ENCODE peak calls at places on chromosomes 2 and 18, in seven cellular contexts. F, K, N, I, V, Y and L are unnamed samples.
A peak's percentile ranks its signal among the peaks of the same experiment; 100 is the strongest.

GRCh38 chr2:145800201-145801091 is 1280.5 kb upstream of the ZEB2 start:
- DNase-seq in F (peak; percentile 5), K (peak; percentile 68), N (no peak), I (no peak), V (no peak), Y (no peak), L (no peak)

GRCh38 chr18:49226935-49227334 is 233.5 kb downstream of the DYM start:
- DNase-seq in F (no peak), K (no peak), N (no peak), I (no peak), V (no peak), Y (no peak), L (no peak)

GRCh38 chr2:19098467-19099160 is 259.8 kb downstream of the OSR1 start:
- DNase-seq in F (peak; percentile 32), K (no peak), N (no peak), I (no peak), V (no peak), Y (no peak), L (no peak)

GRCh38 chr2:239375278-239376061 is 25.4 kb downstream of the HDAC4 start:
- DNase-seq in F (no peak), K (no peak), N (no peak), I (no peak), V (no peak), Y (no peak), L (no peak)

GRCh38 chr2:8575011-8575750 is 106.7 kb upstream of the ID2 start:
- DNase-seq in F (peak; percentile 9), K (no peak), N (no peak), I (no peak), V (peak; percentile 81), Y (peak; percentile 36), L (no peak)

GRCh38 chr2:127675335-127676261 is at the start of gene LIMS2:
- DNase-seq in F (peak; percentile 84), K (peak; percentile 33), N (no peak), I (no peak), V (peak; percentile 47), Y (no peak), L (no peak)

GRCh38 chr2:63587814-63588384 is 378 bp downstream of the WDPCP start:
- DNase-seq in F (peak; percentile 33), K (no peak), N (no peak), I (no peak), V (no peak), Y (no peak), L (no peak)

GRCh38 chr18:76823166-76823539 is 796 bp downstream of the ZNF236 start:
- DNase-seq in F (no peak), K (no peak), N (no peak), I (no peak), V (no peak), Y (no peak), L (no peak)

GRCh38 chr2:115560671-115561070 is 1118.2 kb downstream of the DPP10 start:
- DNase-seq in F (no peak), K (no peak), N (no peak), I (no peak), V (no peak), Y (no peak), L (no peak)

GRCh38 chr2:165902929-165903328 is 50.6 kb downstream of the TTC21B start:
- DNase-seq in F (peak; percentile 47), K (no peak), N (no peak), I (peak; percentile 17), V (no peak), Y (no peak), L (no peak)

GRCh38 chr2:26861610-26862224 is 13.8 kb downstream of the DPYSL5 start:
- DNase-seq in F (no peak), K (no peak), N (no peak), I (no peak), V (no peak), Y (no peak), L (no peak)

GRCh38 chr18:44497757-44498490 is 182.8 kb upstream of the SETBP1 start:
- DNase-seq in F (no peak), K (no peak), N (no peak), I (no peak), V (no peak), Y (no peak), L (no peak)

GRCh38 chr18:13914756-13915155 is 580 bp downstream of the MC2R start:
- DNase-seq in F (no peak), K (no peak), N (no peak), I (no peak), V (no peak), Y (no peak), L (no peak)

GRCh38 chr2:226638576-226638975 is 161.0 kb downstream of the IRS1 start:
- DNase-seq in F (peak; percentile 48), K (no peak), N (no peak), I (no peak), V (no peak), Y (no peak), L (no peak)

GRCh38 chr2:17558878-17559277 is 18.4 kb downstream of the VSNL1 start:
- DNase-seq in F (no peak), K (no peak), N (no peak), I (no peak), V (no peak), Y (no peak), L (no peak)

GRCh38 chr2:105494683-105495425 is 96.0 kb upstream of the FHL2 start:
- DNase-seq in F (no peak), K (no peak), N (no peak), I (no peak), V (no peak), Y (no peak), L (no peak)

GRCh38 chr18:4640349-4641012 is 185.4 kb upstream of the DLGAP1 start:
- DNase-seq in F (no peak), K (no peak), N (no peak), I (no peak), V (no peak), Y (no peak), L (no peak)

GRCh38 chr18:68454511-68455228 is 260.2 kb downstream of the TMX3 start:
- DNase-seq in F (peak; percentile 87), K (no peak), N (no peak), I (no peak), V (no peak), Y (no peak), L (no peak)

GRCh38 chr2:29108225-29108624 is 7.0 kb upstream of the CLIP4 start:
- DNase-seq in F (peak; percentile 95), K (no peak), N (no peak), I (no peak), V (no peak), Y (no peak), L (no peak)

GRCh38 chr2:170744248-170745002 is 25.8 kb upstream of the ERICH2 start:
- DNase-seq in F (no peak), K (no peak), N (no peak), I (no peak), V (no peak), Y (no peak), L (no peak)

GRCh38 chr2:45353879-45354278 is 257.2 kb downstream of the SRBD1 start:
- DNase-seq in F (peak; percentile 99), K (no peak), N (peak; percentile 89), I (no peak), V (no peak), Y (no peak), L (no peak)

GRCh38 chr2:173997779-173998178 is 32.6 kb upstream of the SP3 start:
- DNase-seq in F (no peak), K (no peak), N (no peak), I (no peak), V (no peak), Y (no peak), L (no peak)

GRCh38 chr2:204665244-204665643 is 120.0 kb downstream of the PARD3B start:
- DNase-seq in F (peak; percentile 91), K (no peak), N (no peak), I (no peak), V (no peak), Y (no peak), L (no peak)

GRCh38 chr2:62547849-62548248 is 41.9 kb upstream of the TMEM17 start:
- DNase-seq in F (no peak), K (no peak), N (no peak), I (no peak), V (no peak), Y (no peak), L (no peak)

GRCh38 chr2:11121099-11121822 is 34.0 kb upstream of the SLC66A3 start:
- DNase-seq in F (peak; percentile 64), K (no peak), N (no peak), I (no peak), V (no peak), Y (no peak), L (no peak)

GRCh38 chr2:1650474-1650872 is 93.8 kb downstream of the PXDN start:
- DNase-seq in F (no peak), K (no peak), N (no peak), I (no peak), V (no peak), Y (no peak), L (no peak)

GRCh38 chr2:19051238-19051831 is 307.1 kb downstream of the OSR1 start:
- DNase-seq in F (no peak), K (no peak), N (no peak), I (no peak), V (no peak), Y (no peak), L (no peak)

GRCh38 chr2:64204006-64204632 is 59.9 kb upstream of the PELI1 start:
- DNase-seq in F (peak; percentile 57), K (no peak), N (peak; percentile 5), I (peak; percentile 80), V (no peak), Y (peak; percentile 39), L (no peak)

GRCh38 chr2:232365621-232366321 is 12.8 kb upstream of the ALPP start:
- DNase-seq in F (peak; percentile 77), K (no peak), N (no peak), I (peak; percentile 41), V (no peak), Y (no peak), L (no peak)

GRCh38 chr18:36331541-36331971 is 34.0 kb downstream of the FHOD3 start:
- DNase-seq in F (no peak), K (no peak), N (no peak), I (no peak), V (no peak), Y (no peak), L (no peak)

GRCh38 chr2:46669996-46670793 is 190.8 kb downstream of the TMEM247 start:
- DNase-seq in F (peak; percentile 87), K (no peak), N (no peak), I (no peak), V (no peak), Y (no peak), L (no peak)

GRCh38 chr18:75489493-75490190 is 62.1 kb upstream of the SMIM21 start:
- DNase-seq in F (peak; percentile 96), K (no peak), N (no peak), I (no peak), V (no peak), Y (no peak), L (no peak)

GRCh38 chr2:207161724-207162123 is 4.0 kb downstream of the KLF7 start:
- DNase-seq in F (peak; percentile 85), K (no peak), N (peak; percentile 66), I (no peak), V (no peak), Y (no peak), L (no peak)

GRCh38 chr2:220166616-220167015 is 539.2 kb downstream of the SLC4A3 start:
- DNase-seq in F (no peak), K (no peak), N (no peak), I (no peak), V (no peak), Y (no peak), L (no peak)

GRCh38 chr18:68041327-68041726 is 524.8 kb upstream of the DSEL start:
- DNase-seq in F (peak; percentile 14), K (no peak), N (no peak), I (no peak), V (no peak), Y (no peak), L (no peak)